ENCODE peak calls at places on chromosomes 7 and 10, in seven cellular contexts. N is endothelial cell of umbilical vein, M is GM12892, B is stomach, P is sigmoid colon, I is GM12891, V is spleen. L is an unnamed sample.
A peak's percentile ranks its signal among the peaks of the same experiment; 100 is the strongest.

GRCh38 chr7:9890092-9890491 is 1083.6 kb upstream of the PHF14 start:
- DNase-seq in M (no peak), N (no peak), P (no peak), I (no peak), V (peak; percentile 17), B (no peak), L (no peak)

GRCh38 chr10:122112021-122112616 is 123.2 kb downstream of the TACC2 start:
- DNase-seq in I (no peak), B (no peak), V (no peak), N (peak; percentile 76), M (no peak), P (no peak), L (no peak)

GRCh38 chr10:27742195-27742925 is 3.3 kb downstream of the MKX start:
- DNase-seq in V (peak; percentile 92), M (peak; percentile 41), P (peak; percentile 92), I (peak; percentile 69), B (peak; percentile 86), N (peak; percentile 66), L (peak; percentile 96)

GRCh38 chr7:76302299-76303056 is at the start of gene HSPB1:
- DNase-seq in B (peak; percentile 97), V (peak; percentile 92), N (peak; percentile 98), P (peak; percentile 99), I (peak; percentile 82), M (peak; percentile 64), L (peak; percentile 95)

GRCh38 chr10:72308320-72308987 is 34.7 kb downstream of the DDIT4 start:
- DNase-seq in I (no peak), B (peak; percentile 57), V (peak; percentile 81), M (peak; percentile 16), P (peak; percentile 82), N (peak; percentile 74), L (no peak)

GRCh38 chr7:143040209-143040710 is 11.9 kb upstream of the OR6V1 start:
- DNase-seq in I (no peak), P (no peak), M (no peak), V (no peak), B (no peak), N (no peak), L (no peak)

GRCh38 chr10:61271127-61271780 is 181.9 kb downstream of the TMEM26 start:
- DNase-seq in N (peak; percentile 15), I (no peak), V (no peak), B (no peak), P (no peak), M (no peak), L (no peak)

GRCh38 chr10:30413996-30414576 is 19.9 kb upstream of the MAP3K8 start:
- DNase-seq in M (no peak), B (no peak), P (no peak), V (no peak), N (peak; percentile 69), I (no peak), L (no peak)

GRCh38 chr10:119542990-119543813 is 683 bp upstream of the RGS10 start:
- DNase-seq in M (peak; percentile 61), B (peak; percentile 47), V (peak; percentile 89), I (peak; percentile 59), N (peak; percentile 48), P (peak; percentile 82), L (peak; percentile 92)

GRCh38 chr7:126658684-126659083 is 594.1 kb downstream of the GRM8 start:
- DNase-seq in P (no peak), V (no peak), N (no peak), I (no peak), M (no peak), B (no peak), L (peak; percentile 48)

GRCh38 chr10:70903262-70903921 is 15.0 kb upstream of the PCBD1 start:
- DNase-seq in I (peak; percentile 54), V (peak; percentile 64), M (peak; percentile 55), N (peak; percentile 56), B (peak; percentile 67), P (peak; percentile 82), L (peak; percentile 69)

GRCh38 chr10:62724465-62724864 is 80.1 kb upstream of the ADO start:
- DNase-seq in I (no peak), B (no peak), M (no peak), V (no peak), N (no peak), P (no peak), L (no peak)

GRCh38 chr7:13181221-13181620 is 493.8 kb downstream of the ARL4A start:
- DNase-seq in P (no peak), I (no peak), B (no peak), V (no peak), M (no peak), N (no peak), L (no peak)

GRCh38 chr10:128087884-128088695 is 38.1 kb downstream of the MKI67 start:
- DNase-seq in I (no peak), B (no peak), N (no peak), P (no peak), V (no peak), M (no peak), L (no peak)

GRCh38 chr10:78910476-78910875 is 158.3 kb upstream of the ZMIZ1 start:
- DNase-seq in V (no peak), I (no peak), P (peak; percentile 36), M (no peak), B (no peak), N (no peak), L (peak; percentile 1)

GRCh38 chr7:128879939-128880746 is 17.5 kb downstream of the ATP6V1F start:
- DNase-seq in P (peak; percentile 84), B (peak; percentile 69), M (no peak), N (peak; percentile 51), V (peak; percentile 78), I (no peak), L (peak; percentile 76)

GRCh38 chr7:142828101-142828500 is 26.8 kb upstream of the EPHB6 start:
- DNase-seq in V (no peak), B (no peak), P (no peak), M (no peak), N (no peak), I (no peak), L (no peak)

GRCh38 chr10:73998623-73999622 is 1.0 kb downstream of the VCL start:
- DNase-seq in N (peak; percentile 84), V (peak; percentile 85), P (peak; percentile 90), I (no peak), B (peak; percentile 60), M (no peak), L (peak; percentile 21)

GRCh38 chr7:117872565-117873055 is 631 bp downstream of the CTTNBP2 start:
- DNase-seq in P (peak; percentile 68), V (no peak), M (no peak), N (peak; percentile 6), B (no peak), I (no peak), L (peak; percentile 81)

GRCh38 chr7:36115448-36116321 is 37.4 kb upstream of the EEPD1 start:
- DNase-seq in I (peak; percentile 39), M (peak; percentile 45), B (peak; percentile 75), N (peak; percentile 65), P (peak; percentile 80), V (no peak), L (peak; percentile 71)

GRCh38 chr10:7438196-7438986 is 27.6 kb upstream of the SFMBT2 start:
- DNase-seq in P (no peak), B (no peak), M (no peak), N (peak; percentile 5), I (no peak), V (no peak), L (no peak)

GRCh38 chr7:21960922-21961321 is 15.2 kb upstream of the CDCA7L start:
- DNase-seq in V (no peak), N (peak; percentile 80), P (no peak), M (no peak), B (no peak), I (no peak), L (no peak)

GRCh38 chr7:73578342-73579124 is at the start of gene TBL2:
- DNase-seq in V (peak; percentile 100), B (peak; percentile 100), M (peak; percentile 98), I (peak; percentile 99), N (peak; percentile 99), P (peak; percentile 99), L (peak; percentile 100)
- TF ChIP-seq POLR2AphosphoS5 in V (peak; percentile 89), B (peak; percentile 31), M (peak; percentile 91), I (peak; percentile 94), N (peak; percentile 97), P (peak; percentile 90), L (peak; percentile 82)

GRCh38 chr7:151631968-151632749 is 112.5 kb upstream of the RHEB start:
- DNase-seq in P (peak; percentile 87), B (peak; percentile 89), I (peak; percentile 75), N (peak; percentile 68), M (peak; percentile 64), V (peak; percentile 98), L (peak; percentile 98)
- TF ChIP-seq POLR2A in P (no peak), B (no peak), I (no peak), N (peak; percentile 74), M (peak; percentile 56), V (no peak), L (no peak)

GRCh38 chr10:93991596-93992284 is 2.0 kb upstream of the PLCE1 start:
- DNase-seq in I (no peak), P (peak; percentile 73), M (no peak), N (peak; percentile 29), V (no peak), B (peak; percentile 51), L (peak; percentile 57)
- TF ChIP-seq POLR2AphosphoS5 in I (no peak), P (no peak), M (no peak), N (no peak), V (no peak), B (no peak), L (no peak)

GRCh38 chr7:100572949-100573675 is 588 bp downstream of the SAP25 start:
- DNase-seq in I (no peak), N (no peak), B (no peak), P (no peak), V (peak; percentile 74), M (no peak), L (no peak)
- TF ChIP-seq POLR2A in I (no peak), N (no peak), B (no peak), P (no peak), V (no peak), M (no peak), L (no peak)

DNA sequence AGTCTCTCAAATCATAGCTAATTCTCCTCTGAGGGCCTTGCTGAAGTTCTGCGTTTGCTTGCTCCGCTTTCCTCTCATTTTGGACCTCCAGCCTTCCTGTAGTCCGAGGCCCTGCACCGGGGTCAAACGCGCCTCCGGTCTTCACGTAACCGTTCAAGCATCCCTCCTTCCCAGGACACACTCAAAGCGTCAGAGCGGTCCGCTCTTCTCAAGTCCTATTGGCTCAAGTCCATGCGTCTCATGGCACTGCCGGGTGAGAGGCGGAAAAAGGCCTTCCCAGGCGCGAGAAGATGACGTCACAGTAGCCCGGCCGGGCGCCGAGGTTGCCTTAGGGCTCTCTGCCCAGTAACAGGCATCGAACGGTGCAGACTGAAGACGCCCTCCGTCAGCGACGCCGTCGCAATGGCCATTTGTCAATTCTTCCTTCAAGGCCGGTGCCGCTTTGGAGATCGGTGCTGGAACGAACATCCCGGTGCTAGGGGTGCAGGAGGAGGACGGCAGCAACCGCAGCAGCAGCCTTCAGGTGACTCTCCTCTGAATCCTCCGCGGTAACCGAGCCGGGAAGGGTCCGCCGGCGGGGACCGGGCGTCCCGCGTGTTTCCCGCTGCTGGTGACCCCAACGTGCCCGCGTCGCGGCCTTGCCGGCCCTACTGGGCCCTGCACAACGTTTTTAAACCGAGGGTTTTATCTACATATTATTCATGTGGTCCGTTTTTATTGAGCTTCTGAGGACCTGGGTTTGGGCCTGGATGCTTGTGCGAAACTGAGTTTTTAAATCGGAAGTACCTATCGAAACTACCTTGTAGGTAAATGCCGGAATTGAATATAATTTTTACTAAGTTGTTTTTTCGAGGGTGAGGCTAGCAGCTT is at the start of gene NUP42:
- DNase-seq in N (peak; percentile 99), V (peak; percentile 98), B (peak; percentile 96), I (peak; percentile 67), P (peak; percentile 98), M (peak; percentile 68), L (peak; percentile 96)
- TF ChIP-seq POLR2AphosphoS5 in N (peak; percentile 77), V (peak; percentile 98), B (peak; percentile 96), I (peak; percentile 90), P (peak; percentile 89), M (peak; percentile 96), L (peak; percentile 95)